ENCODE peak calls at places on chromosomes 7 and 10, in six cellular contexts. Z is caudate nucleus, L is NCI-H1105 treated with DMSO at 0.1 percent for 48 hours, H is Caki2, S is lower lobe of right lung, J is hypothalamus. F is an unnamed sample.

GRCh38 chr10:49620286-49620810 is 6.5 kb downstream of the CHAT start:
- DNase-seq in H (no peak), Z (no peak), S (no peak), J (no peak), L (no peak), F (no peak)

GRCh38 chr7:151452680-151453325 is 12.9 kb upstream of the CRYGN start:
- DNase-seq in J (no peak), Z (no peak), H (no peak), S (no peak), L (no peak), F (no peak)

GRCh38 chr10:43313901-43314300 is 47.0 kb upstream of the RASGEF1A start:
- DNase-seq in L (no peak), H (no peak), J (no peak), S (no peak), Z (no peak), F (no peak)

GRCh38 chr10:21912583-21912982 is 90.9 kb downstream of the DNAJC1 start:
- DNase-seq in Z (no peak), S (no peak), H (no peak), J (no peak), L (no peak), F (no peak)

GRCh38 chr10:126459878-126460481 is 71.7 kb upstream of the ADAM12 start:
- DNase-seq in J (no peak), L (no peak), S (no peak), H (peak; percentile 89), Z (no peak), F (no peak)

GRCh38 chr7:114152314-114152938 is 233.6 kb upstream of the PPP1R3A start:
- DNase-seq in J (no peak), L (no peak), H (no peak), Z (no peak), S (no peak), F (no peak)

GRCh38 chr7:108347616-108348015 is 108.6 kb downstream of the NRCAM start:
- DNase-seq in S (no peak), L (no peak), H (no peak), Z (no peak), J (no peak), F (no peak)

GRCh38 chr7:24980695-24981543 is 941 bp upstream of the OSBPL3 start:
- DNase-seq in J (no peak), L (no peak), Z (peak; percentile 48), S (peak; percentile 53), H (peak; percentile 60), F (peak; percentile 6)

GRCh38 chr7:31052504-31052840 is 364 bp downstream of the ADCYAP1R1 start:
- DNase-seq in H (no peak), Z (no peak), S (no peak), J (no peak), L (no peak), F (no peak)